ENCODE peak calls at places on chromosomes 5 and 9, in five cellular contexts. P is GM23338, E is HepG2, M is HCT116, U is stomach. N is an unnamed sample.

GRCh38 chr5:2293906-2294305 is 411.2 kb upstream of the IRX4 start:
- DNase-seq in P (no peak), E (no peak), M (no peak), U (no peak), N (no peak)

GRCh38 chr9:127588740-127589506 is 23.2 kb upstream of the STXBP1 start:
- DNase-seq in P (peak; percentile 43), E (no peak), M (no peak), U (no peak), N (no peak)

GRCh38 chr5:53948598-53948997 is 361.8 kb downstream of the ARL15 start:
- DNase-seq in P (no peak), E (no peak), M (no peak), U (no peak), N (no peak)

GRCh38 chr5:153571157-153571556 is 80.7 kb downstream of the GRIA1 start:
- DNase-seq in P (no peak), E (no peak), M (no peak), U (no peak), N (no peak)

GRCh38 chr9:115913666-115914065 is 239.9 kb upstream of the PAPPA start:
- DNase-seq in P (no peak), E (no peak), M (no peak), U (no peak), N (no peak)

GRCh38 chr5:124806026-124806856 is 59.8 kb upstream of the ZNF608 start:
- DNase-seq in P (peak; percentile 39), E (peak; percentile 73), M (no peak), U (peak; percentile 89), N (peak; percentile 86)

GRCh38 chr5:174078416-174078815 is 32.9 kb downstream of the NSG2 start:
- DNase-seq in P (no peak), E (peak; percentile 52), M (no peak), U (no peak), N (no peak)

GRCh38 chr5:115541586-115541985 is 3.0 kb downstream of the FEM1C start:
- DNase-seq in P (no peak), E (peak; percentile 4), M (no peak), U (no peak), N (no peak)

GRCh38 chr5:175096469-175097185 is 347.4 kb downstream of the DRD1 start:
- DNase-seq in P (no peak), E (no peak), M (no peak), U (no peak), N (no peak)

GRCh38 chr9:129574911-129575574 is 45.9 kb downstream of the C9orf50 start:
- DNase-seq in P (no peak), E (no peak), M (no peak), U (no peak), N (no peak)

GRCh38 chr9:137217276-137218211 is 4.5 kb downstream of the RNF208 start:
- DNase-seq in P (peak; percentile 89), E (peak; percentile 66), M (peak; percentile 53), U (peak; percentile 95), N (peak; percentile 93)

GRCh38 chr5:52799358-52799982 is 11.8 kb downstream of the ITGA1 start:
- DNase-seq in P (peak; percentile 91), E (peak; percentile 72), M (no peak), U (peak; percentile 38), N (peak; percentile 42)

GRCh38 chr5:166428264-166428663 is 1863.2 kb upstream of the WWC1 start:
- DNase-seq in P (no peak), E (no peak), M (no peak), U (no peak), N (no peak)

GRCh38 chr5:10046681-10047080 is 203.0 kb downstream of the ATPSCKMT start:
- DNase-seq in P (no peak), E (no peak), M (no peak), U (no peak), N (no peak)

GRCh38 chr5:146877178-146877681 is 1.3 kb downstream of the PPP2R2B start:
- DNase-seq in P (peak; percentile 35), E (no peak), M (no peak), U (no peak), N (no peak)

GRCh38 chr5:21452429-21452828 is 1400.7 kb downstream of the CDH12 start:
- DNase-seq in P (no peak), E (peak; percentile 3), M (no peak), U (no peak), N (no peak)

GRCh38 chr9:5509573-5509972 is 758 bp upstream of the PDCD1LG2 start:
- DNase-seq in P (no peak), E (no peak), M (peak; percentile 3), U (no peak), N (no peak)

GRCh38 chr5:108747111-108748009 is at the start of gene FER:
- DNase-seq in P (no peak), E (peak; percentile 12), M (peak; percentile 75), U (no peak), N (no peak)

GRCh38 chr9:12921621-12922020 is 146.8 kb downstream of the LURAP1L start:
- DNase-seq in P (no peak), E (no peak), M (no peak), U (no peak), N (no peak)

GRCh38 chr9:109010676-109011655 is 2.3 kb downstream of the CTNNAL1 start:
- DNase-seq in P (no peak), E (peak; percentile 60), M (peak; percentile 57), U (no peak), N (peak; percentile 19)

GRCh38 chr9:134206317-134207300 is 42.2 kb upstream of the RNU6ATAC start:
- DNase-seq in P (no peak), E (no peak), M (no peak), U (no peak), N (no peak)

GRCh38 chr5:78561261-78561660 is 87.3 kb downstream of the LHFPL2 start:
- DNase-seq in P (no peak), E (no peak), M (no peak), U (no peak), N (no peak)

GRCh38 chr5:157253547-157253946 is 12.4 kb upstream of the CYFIP2 start:
- DNase-seq in P (peak; percentile 76), E (peak; percentile 35), M (peak; percentile 28), U (peak; percentile 47), N (peak; percentile 58)

DNA sequence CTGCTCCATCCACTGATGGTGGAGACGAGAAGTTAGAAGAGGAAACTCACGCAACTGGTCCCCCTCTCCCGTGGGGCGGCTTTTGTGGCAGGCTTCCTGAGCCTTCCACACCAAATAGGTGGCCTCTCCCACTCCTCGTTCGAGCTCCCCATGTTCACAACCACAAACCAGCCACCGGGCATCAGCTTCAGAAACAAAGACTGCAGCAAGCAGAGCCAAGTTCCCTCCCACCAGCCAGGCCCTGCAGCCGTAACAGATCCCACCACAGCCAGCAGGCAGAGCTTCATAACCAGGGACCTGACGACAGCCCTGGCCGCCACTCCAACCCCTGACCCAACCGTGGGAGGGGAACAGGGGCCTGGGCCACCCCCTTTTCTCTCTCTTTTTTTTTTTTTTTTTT is 90.8 kb upstream of the LMX1B start:
- DNase-seq in P (no peak), E (no peak), M (no peak), U (no peak), N (no peak)
- H3K27ac ChIP-seq in P (no peak overlapping the region), E (no peak overlapping the region), M (no peak overlapping the region), U (no peak overlapping the region), N (no peak overlapping the region)

DNA sequence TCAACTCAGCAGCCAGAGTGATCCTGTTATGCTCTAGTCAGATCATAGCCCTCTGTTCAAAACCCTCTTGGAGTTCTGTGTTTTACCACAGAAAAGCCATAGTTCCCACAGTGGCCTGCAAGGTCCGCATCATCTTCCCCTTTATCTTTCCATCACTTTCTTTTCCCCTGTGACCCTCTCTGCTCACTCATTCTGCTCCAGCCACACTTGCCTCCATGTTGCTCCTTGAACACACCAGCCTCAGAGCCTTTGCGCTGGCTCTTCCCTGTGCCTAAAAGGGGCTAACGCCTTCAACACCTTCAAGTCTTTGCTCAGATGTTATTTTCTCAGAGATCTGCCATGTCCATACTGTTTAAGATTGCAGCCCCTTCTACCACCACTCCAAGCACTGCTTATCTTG is 26.3 kb downstream of the CSF2 start:
- DNase-seq in P (no peak), E (no peak), M (no peak), U (no peak), N (no peak)
- H3K4me1 ChIP-seq in P (no peaks in the 10 kb centered on the region), E (peaks cover 9% of the 10 kb centered on the region), M (peaks cover 38% of the 10 kb centered on the region), U (peaks cover 13% of the 10 kb centered on the region), N (peaks cover 13% of the 10 kb centered on the region)

DNA sequence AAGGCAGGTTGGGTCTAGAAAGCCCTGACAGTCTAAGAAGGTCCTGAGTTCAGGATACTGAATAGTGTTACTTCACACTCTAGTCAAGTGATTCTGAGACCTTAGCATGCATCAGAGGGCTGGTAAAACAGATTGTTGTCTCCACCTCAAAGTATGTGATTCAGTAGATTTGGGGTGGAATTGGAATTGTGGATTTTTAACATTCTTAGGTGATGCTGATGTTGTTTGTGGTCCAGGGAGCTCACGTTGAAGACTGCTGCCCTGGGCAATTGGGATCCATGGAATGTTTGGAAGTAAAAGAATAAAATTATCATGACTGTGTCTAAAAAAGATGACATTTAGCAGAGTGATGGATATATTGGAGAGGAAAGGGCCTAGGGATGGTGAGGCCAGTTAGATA is 75.6 kb downstream of the VCAN start:
- DNase-seq in P (no peak), E (no peak), M (no peak), U (no peak), N (no peak)
- TF ChIP-seq POLR2AphosphoS5 in P (no peak), E (no peak), M (no peak), U (no peak), N (no peak)

GRCh38 chr9:124285490-124285889 is 27.7 kb downstream of the NEK6 start:
- DNase-seq in P (no peak), E (no peak), M (no peak), U (no peak), N (no peak)
- H3K27ac ChIP-seq in P (peak overlapping the region; percentile 14), E (peak overlapping the region; percentile 82), M (no peak overlapping the region), U (peak overlapping the region; percentile 79), N (peak overlapping the region; percentile 82)

GRCh38 chr5:139658928-139659667 is 10.9 kb downstream of the CXXC5 start:
- DNase-seq in P (peak; percentile 57), E (no peak), M (no peak), U (peak; percentile 57), N (no peak)

GRCh38 chr5:139660105-139660915 is 12.2 kb downstream of the CXXC5 start:
- DNase-seq in P (no peak), E (no peak), M (no peak), U (peak; percentile 92), N (peak; percentile 82)

GRCh38 chr5:139660916-139661814 is 13.0 kb downstream of the CXXC5 start:
- DNase-seq in P (peak; percentile 44), E (no peak), M (peak; percentile 63), U (peak; percentile 87), N (peak; percentile 76)

GRCh38 chr5:139658501-139658927 is 10.4 kb downstream of the CXXC5 start:
- DNase-seq in P (no peak), E (no peak), M (no peak), U (no peak), N (no peak)

DNA sequence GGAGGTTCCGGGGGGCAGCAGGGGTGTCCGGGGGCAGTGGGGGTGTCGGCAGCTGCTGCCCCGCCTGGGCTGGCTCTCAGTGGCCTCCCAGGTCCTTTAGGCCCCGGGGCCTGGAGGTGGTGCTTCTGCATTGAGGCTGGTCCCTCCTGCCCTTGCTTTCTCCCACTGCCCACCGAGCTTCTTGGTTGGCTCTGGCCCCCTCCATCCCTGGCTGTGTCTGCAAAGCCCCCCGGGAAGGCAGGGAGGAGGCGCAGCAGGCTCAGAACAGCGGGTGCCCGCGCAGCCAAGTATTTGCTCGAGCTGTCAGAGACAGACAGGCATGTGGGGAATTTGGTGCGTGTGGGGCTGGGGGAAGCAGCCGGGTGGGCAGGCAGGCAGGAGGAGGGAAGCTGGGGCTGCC is 11.5 kb downstream of the CXXC5 start:
- DNase-seq in P (peak; percentile 63), E (no peak), M (no peak), U (no peak), N (no peak)
- H3K4me1 ChIP-seq in P (peaks cover 58% of the 10 kb centered on the region), E (peaks cover 78% of the 10 kb centered on the region), M (peaks cover 97% of the 10 kb centered on the region), U (peaks cover 100% of the 10 kb centered on the region), N (peaks cover 73% of the 10 kb centered on the region)

GRCh38 chr5:95861221-95861857 is 38.8 kb upstream of the GLRX start:
- DNase-seq in P (no peak), E (peak; percentile 96), M (peak; percentile 24), U (peak; percentile 65), N (peak; percentile 53)
- TF ChIP-seq POLR2AphosphoS5 in P (no peak), E (peak; percentile 14), M (no peak), U (peak; percentile 44), N (peak; percentile 64)

N was measured in transverse colon.